ENCODE peak calls at places on chromosome 11, in eight cellular contexts. K is coronary artery, C is uterus, G is Caco-2, Z is WTC11, A is GM12865, F is fibroblast of pulmonary artery, O is NB4. V is an unnamed sample.
A peak's percentile ranks its signal among the peaks of the same experiment; 100 is the strongest.

GRCh38 chr11:45233121-45233803 is 52.9 kb downstream of the SYT13 start:
- DNase-seq in K (peak; percentile 81), C (peak; percentile 78), G (peak; percentile 72), Z (peak; percentile 93), A (peak; percentile 66), F (peak; percentile 66), O (peak; percentile 65), V (peak; percentile 91)

GRCh38 chr11:1460396-1460795 is 26.2 kb downstream of the MOB2 start:
- DNase-seq in K (peak; percentile 96), C (peak; percentile 84), G (no peak), Z (no peak), A (no peak), F (peak; percentile 62), O (no peak), V (no peak)

GRCh38 chr11:11732116-11732515 is 109.7 kb upstream of the USP47 start:
- DNase-seq in K (no peak), C (no peak), G (no peak), Z (no peak), A (no peak), F (no peak), O (no peak), V (no peak)

GRCh38 chr11:44005076-44005800 is 42.5 kb upstream of the ACCSL start:
- DNase-seq in K (peak; percentile 68), C (no peak), G (peak; percentile 19), Z (no peak), A (no peak), F (no peak), O (no peak), V (no peak)

GRCh38 chr11:130677486-130678153 is 229.2 kb downstream of the ADAMTS15 start:
- DNase-seq in K (no peak), C (no peak), G (peak; percentile 67), Z (peak; percentile 48), A (no peak), F (peak; percentile 93), O (no peak), V (no peak)

GRCh38 chr11:114447892-114448291 is 8.6 kb downstream of the REXO2 start:
- DNase-seq in K (no peak), C (no peak), G (no peak), Z (no peak), A (no peak), F (peak; percentile 46), O (no peak), V (no peak)

GRCh38 chr11:126113963-126114362 is 51.3 kb upstream of the CDON start:
- DNase-seq in K (no peak), C (peak; percentile 36), G (no peak), Z (no peak), A (no peak), F (no peak), O (no peak), V (no peak)

GRCh38 chr11:91967018-91967715 is 257.5 kb upstream of the FAT3 start:
- DNase-seq in K (no peak), C (no peak), G (no peak), Z (no peak), A (no peak), F (peak; percentile 55), O (no peak), V (no peak)

GRCh38 chr11:115903179-115903578 is 399.0 kb upstream of the CADM1 start:
- DNase-seq in K (no peak), C (no peak), G (no peak), Z (no peak), A (no peak), F (no peak), O (no peak), V (no peak)

DNA sequence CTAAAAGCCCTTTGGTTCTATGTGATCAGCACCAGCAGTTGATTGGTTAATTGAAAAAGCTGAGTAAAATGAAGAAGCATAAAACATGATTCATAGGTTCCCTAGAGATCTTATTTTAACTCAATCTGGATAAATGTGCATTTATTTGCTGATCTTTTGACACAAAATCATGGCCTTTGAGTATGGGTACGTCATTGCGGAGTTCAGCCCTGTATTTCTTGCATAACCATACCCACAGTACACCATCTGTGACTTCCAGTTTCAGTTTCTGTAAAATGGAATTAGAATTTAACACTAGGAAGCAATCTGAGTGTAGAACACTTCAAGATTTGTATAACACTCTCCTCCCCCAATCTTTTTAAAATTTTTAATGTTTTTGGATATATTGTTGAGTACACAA is 358.2 kb downstream of the DDX10 start:
- DNase-seq in K (no peak), C (no peak), G (no peak), Z (no peak), A (no peak), F (no peak), O (no peak), V (no peak)
- TF ChIP-seq CTCF in K (no peak), C (no peak), G (no peak), Z (no peak), A (no peak), F (no peak), O (no peak), V (no peak)

GRCh38 chr11:95585752-95586077 is 203.9 kb downstream of the FAM76B start:
- DNase-seq in K (no peak), C (no peak), G (no peak), Z (no peak), A (no peak), F (no peak), O (no peak), V (no peak)

GRCh38 chr11:95585071-95585751 is 204.4 kb downstream of the FAM76B start:
- DNase-seq in K (no peak), C (no peak), G (no peak), Z (no peak), A (no peak), F (peak; percentile 34), O (no peak), V (no peak)

GRCh38 chr11:95584180-95584579 is 205.4 kb downstream of the FAM76B start:
- DNase-seq in K (no peak), C (no peak), G (no peak), Z (no peak), A (no peak), F (peak; percentile 36), O (no peak), V (no peak)

GRCh38 chr11:95586155-95586554 is 203.4 kb downstream of the FAM76B start:
- DNase-seq in K (no peak), C (no peak), G (no peak), Z (no peak), A (no peak), F (no peak), O (no peak), V (no peak)

GRCh38 chr11:95584589-95584988 is 205.0 kb downstream of the FAM76B start:
- DNase-seq in K (no peak), C (no peak), G (no peak), Z (no peak), A (no peak), F (no peak), O (no peak), V (no peak)
- TF ChIP-seq CTCF in K (no peak), C (no peak), G (peak; percentile 29), Z (no peak), A (peak; percentile 3), F (no peak), O (no peak), V (no peak)

DNA sequence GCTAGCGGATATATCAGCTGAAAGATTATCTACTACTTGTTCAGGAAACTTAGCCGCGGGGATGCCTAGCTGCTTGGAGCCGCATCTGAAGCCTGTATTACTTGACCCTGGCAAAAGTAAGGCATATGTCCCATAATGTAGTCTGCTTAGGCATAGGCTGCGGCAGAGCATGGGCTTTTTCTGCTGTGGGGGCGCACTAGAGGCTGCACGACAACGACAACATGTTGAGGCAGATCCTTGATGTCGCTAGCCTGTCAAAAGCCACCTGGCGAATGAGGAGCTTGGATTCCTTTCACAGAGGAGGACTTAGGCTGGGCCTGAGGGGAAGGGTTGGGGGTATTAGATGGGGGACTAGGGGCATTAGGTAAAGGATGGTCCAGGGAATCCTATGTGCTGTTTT is 1.1 kb upstream of the OR52N2 start:
- DNase-seq in K (no peak), C (no peak), G (no peak), Z (peak; percentile 43), A (no peak), F (no peak), O (no peak), V (no peak)
- TF ChIP-seq CTCF in K (no peak), C (no peak), G (no peak), Z (no peak), A (no peak), F (no peak), O (no peak), V (no peak)

GRCh38 chr11:106840993-106841392 is 177.3 kb downstream of the GUCY1A2 start:
- DNase-seq in K (no peak), C (no peak), G (no peak), Z (no peak), A (no peak), F (no peak), O (no peak), V (no peak)
- TF ChIP-seq CTCF in K (no peak), C (no peak), G (no peak), Z (no peak), A (no peak), F (no peak), O (no peak), V (no peak)

GRCh38 chr11:57499413-57499982 is 16.0 kb downstream of the SLC43A1 start:
- DNase-seq in K (peak; percentile 98), C (peak; percentile 98), G (peak; percentile 92), Z (peak; percentile 99), A (peak; percentile 52), F (peak; percentile 93), O (peak; percentile 51), V (peak; percentile 83)
- TF ChIP-seq CTCF in K (no peak), C (no peak), G (peak; percentile 0), Z (no peak), A (no peak), F (no peak), O (no peak), V (no peak)